ENCODE peak calls at places on chromosome 21, in nine cellular contexts. One of them, this sample, is unnamed.

GRCh38 chr21:41247561-41247968 is 69.0 kb upstream of the FAM3B start:
- DNase-seq in sigmoid colon: no peak
- DNase-seq in heart left ventricle: peak; percentile 49
- DNase-seq in tibial nerve: peak; percentile 58
- DNase-seq in IMR-90: peak; percentile 76
- DNase-seq in HCT116: no peak
- DNase-seq in adrenal gland: peak; percentile 18
- DNase-seq in A549: no peak
- DNase-seq in uterus: no peak
- DNase-seq in this sample: no peak

GRCh38 chr21:29725025-29725736 is 214.6 kb downstream of the GRIK1 start:
- DNase-seq in sigmoid colon: no peak
- DNase-seq in IMR-90: no peak
- DNase-seq in uterus: no peak
- DNase-seq in A549: no peak
- DNase-seq in heart left ventricle: no peak
- DNase-seq in HCT116: no peak
- DNase-seq in adrenal gland: no peak
- DNase-seq in tibial nerve: no peak
- DNase-seq in this sample: no peak

GRCh38 chr21:30256100-30256499 is 26.6 kb downstream of the KRTAP24-1 start:
- DNase-seq in sigmoid colon: no peak
- DNase-seq in heart left ventricle: no peak
- DNase-seq in adrenal gland: no peak
- DNase-seq in tibial nerve: no peak
- DNase-seq in HCT116: no peak
- DNase-seq in IMR-90: no peak
- DNase-seq in uterus: no peak
- DNase-seq in A549: no peak
- DNase-seq in this sample: no peak

GRCh38 chr21:29371464-29371863 is 72.7 kb downstream of the BACH1 start:
- DNase-seq in adrenal gland: no peak
- DNase-seq in heart left ventricle: no peak
- DNase-seq in tibial nerve: no peak
- DNase-seq in A549: no peak
- DNase-seq in HCT116: no peak
- DNase-seq in sigmoid colon: no peak
- DNase-seq in IMR-90: no peak
- DNase-seq in uterus: no peak
- DNase-seq in this sample: no peak

GRCh38 chr21:38306407-38306806 is 49.6 kb downstream of the KCNJ15 start:
- DNase-seq in adrenal gland: no peak
- DNase-seq in A549: peak; percentile 41
- DNase-seq in uterus: no peak
- DNase-seq in IMR-90: peak; percentile 96
- DNase-seq in tibial nerve: no peak
- DNase-seq in sigmoid colon: no peak
- DNase-seq in HCT116: no peak
- DNase-seq in heart left ventricle: no peak
- DNase-seq in this sample: no peak

GRCh38 chr21:34129039-34129891 is 55.9 kb downstream of the MRPS6 start:
- DNase-seq in tibial nerve: peak; percentile 38
- DNase-seq in heart left ventricle: peak; percentile 84
- DNase-seq in adrenal gland: peak; percentile 81
- DNase-seq in A549: no peak
- DNase-seq in HCT116: no peak
- DNase-seq in uterus: peak; percentile 74
- DNase-seq in IMR-90: peak; percentile 92
- DNase-seq in sigmoid colon: peak; percentile 85
- DNase-seq in this sample: peak; percentile 58

GRCh38 chr21:33815153-33815707 is 100.4 kb downstream of the ATP5PO start:
- DNase-seq in tibial nerve: peak; percentile 38
- DNase-seq in uterus: no peak
- DNase-seq in adrenal gland: no peak
- DNase-seq in IMR-90: no peak
- DNase-seq in sigmoid colon: no peak
- DNase-seq in HCT116: no peak
- DNase-seq in A549: no peak
- DNase-seq in heart left ventricle: no peak
- DNase-seq in this sample: no peak

GRCh38 chr21:19244502-19245187 is 841.1 kb upstream of the TMPRSS15 start:
- DNase-seq in heart left ventricle: no peak
- DNase-seq in HCT116: no peak
- DNase-seq in IMR-90: no peak
- DNase-seq in sigmoid colon: no peak
- DNase-seq in uterus: no peak
- DNase-seq in A549: no peak
- DNase-seq in adrenal gland: no peak
- DNase-seq in tibial nerve: no peak
- DNase-seq in this sample: no peak

GRCh38 chr21:41079159-41079558 is 88.8 kb upstream of the BACE2 start:
- DNase-seq in heart left ventricle: no peak
- DNase-seq in HCT116: no peak
- DNase-seq in IMR-90: no peak
- DNase-seq in tibial nerve: no peak
- DNase-seq in sigmoid colon: no peak
- DNase-seq in adrenal gland: no peak
- DNase-seq in uterus: no peak
- DNase-seq in A549: no peak
- DNase-seq in this sample: no peak

GRCh38 chr21:33036430-33037162 is 10.9 kb downstream of the OLIG2 start:
- DNase-seq in HCT116: no peak
- DNase-seq in uterus: no peak
- DNase-seq in sigmoid colon: peak; percentile 68
- DNase-seq in heart left ventricle: no peak
- DNase-seq in tibial nerve: no peak
- DNase-seq in IMR-90: peak; percentile 71
- DNase-seq in A549: no peak
- DNase-seq in adrenal gland: no peak
- DNase-seq in this sample: no peak

GRCh38 chr21:33026878-33027400 is 1.2 kb downstream of the OLIG2 start:
- DNase-seq in A549: peak; percentile 21
- DNase-seq in uterus: no peak
- DNase-seq in HCT116: no peak
- DNase-seq in heart left ventricle: no peak
- DNase-seq in sigmoid colon: peak; percentile 56
- DNase-seq in adrenal gland: no peak
- DNase-seq in tibial nerve: no peak
- DNase-seq in IMR-90: peak; percentile 12
- DNase-seq in this sample: no peak

GRCh38 chr21:26925636-26926035 is 41.3 kb downstream of the ADAMTS5 start:
- DNase-seq in A549: no peak
- DNase-seq in tibial nerve: no peak
- DNase-seq in IMR-90: no peak
- DNase-seq in adrenal gland: no peak
- DNase-seq in uterus: no peak
- DNase-seq in heart left ventricle: no peak
- DNase-seq in HCT116: no peak
- DNase-seq in sigmoid colon: no peak
- DNase-seq in this sample: no peak

GRCh38 chr21:29359718-29360117 is 61.0 kb downstream of the BACH1 start:
- DNase-seq in sigmoid colon: no peak
- DNase-seq in HCT116: no peak
- DNase-seq in uterus: no peak
- DNase-seq in adrenal gland: no peak
- DNase-seq in tibial nerve: no peak
- DNase-seq in heart left ventricle: no peak
- DNase-seq in A549: no peak
- DNase-seq in IMR-90: peak; percentile 48
- DNase-seq in this sample: no peak

GRCh38 chr21:33266784-33267135 is 593 bp downstream of the IL10RB start:
- DNase-seq in heart left ventricle: no peak
- DNase-seq in HCT116: no peak
- DNase-seq in adrenal gland: no peak
- DNase-seq in A549: no peak
- DNase-seq in IMR-90: no peak
- DNase-seq in sigmoid colon: no peak
- DNase-seq in uterus: no peak
- DNase-seq in tibial nerve: no peak
- DNase-seq in this sample: peak; percentile 64

GRCh38 chr21:37225440-37225839 is 41.7 kb downstream of the VPS26C start:
- DNase-seq in A549: no peak
- DNase-seq in adrenal gland: no peak
- DNase-seq in uterus: no peak
- DNase-seq in IMR-90: no peak
- DNase-seq in heart left ventricle: no peak
- DNase-seq in sigmoid colon: no peak
- DNase-seq in HCT116: no peak
- DNase-seq in tibial nerve: no peak
- DNase-seq in this sample: no peak

GRCh38 chr21:37226356-37226920 is 40.7 kb downstream of the VPS26C start:
- DNase-seq in adrenal gland: no peak
- DNase-seq in uterus: no peak
- DNase-seq in A549: no peak
- DNase-seq in sigmoid colon: no peak
- DNase-seq in IMR-90: no peak
- DNase-seq in heart left ventricle: no peak
- DNase-seq in tibial nerve: no peak
- DNase-seq in HCT116: no peak
- DNase-seq in this sample: no peak

GRCh38 chr21:37227071-37228002 is 39.8 kb downstream of the VPS26C start:
- DNase-seq in tibial nerve: no peak
- DNase-seq in A549: no peak
- DNase-seq in uterus: no peak
- DNase-seq in heart left ventricle: no peak
- DNase-seq in sigmoid colon: no peak
- DNase-seq in IMR-90: no peak
- DNase-seq in HCT116: no peak
- DNase-seq in adrenal gland: no peak
- DNase-seq in this sample: peak; percentile 27

GRCh38 chr21:37223804-37224345 is 43.3 kb downstream of the VPS26C start:
- DNase-seq in sigmoid colon: no peak
- DNase-seq in tibial nerve: no peak
- DNase-seq in IMR-90: no peak
- DNase-seq in A549: no peak
- DNase-seq in HCT116: no peak
- DNase-seq in heart left ventricle: no peak
- DNase-seq in adrenal gland: no peak
- DNase-seq in uterus: no peak
- DNase-seq in this sample: no peak

DNA sequence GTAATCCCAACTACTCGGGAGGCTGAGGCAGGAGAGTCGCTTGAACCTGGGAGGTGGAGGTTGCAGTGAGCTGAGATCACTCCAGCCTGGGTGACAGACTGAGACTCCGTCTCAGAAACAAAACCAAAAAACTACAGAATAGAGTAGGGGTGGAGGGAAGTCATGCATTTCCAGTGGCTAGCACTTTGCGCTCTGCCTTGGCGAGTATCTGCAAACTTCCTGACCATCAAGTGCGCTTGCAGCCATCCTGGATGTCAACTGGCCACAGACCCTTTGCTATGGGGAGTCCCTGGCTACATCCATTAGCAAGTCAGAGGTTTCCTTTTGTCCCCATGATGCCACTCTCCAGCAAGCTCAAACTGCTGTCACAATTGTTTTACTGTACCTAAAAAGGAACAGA is 42.3 kb downstream of the VPS26C start:
- DNase-seq in adrenal gland: no peak
- DNase-seq in IMR-90: no peak
- DNase-seq in sigmoid colon: no peak
- DNase-seq in A549: no peak
- DNase-seq in uterus: no peak
- DNase-seq in heart left ventricle: no peak
- DNase-seq in tibial nerve: no peak
- DNase-seq in HCT116: no peak
- DNase-seq in this sample: no peak
- H3K4me3 ChIP-seq in adrenal gland: no peak overlapping the region
- H3K4me3 ChIP-seq in IMR-90: no peak overlapping the region
- H3K4me3 ChIP-seq in sigmoid colon: no peak overlapping the region
- H3K4me3 ChIP-seq in A549: no peak overlapping the region
- H3K4me3 ChIP-seq in uterus: no peak overlapping the region
- H3K4me3 ChIP-seq in heart left ventricle: no peak overlapping the region
- H3K4me3 ChIP-seq in tibial nerve: no peak overlapping the region
- H3K4me3 ChIP-seq in HCT116: no peak overlapping the region
- H3K4me3 ChIP-seq in this sample: no peak overlapping the region

GRCh38 chr21:43942201-43942600 is 69.9 kb upstream of the TRAPPC10 start:
- DNase-seq in uterus: no peak
- DNase-seq in A549: no peak
- DNase-seq in tibial nerve: no peak
- DNase-seq in IMR-90: no peak
- DNase-seq in sigmoid colon: no peak
- DNase-seq in adrenal gland: no peak
- DNase-seq in heart left ventricle: no peak
- DNase-seq in HCT116: no peak
- DNase-seq in this sample: no peak
- TF ChIP-seq POLR2A in uterus: no peak
- TF ChIP-seq POLR2A in A549: no peak
- TF ChIP-seq POLR2A in tibial nerve: no peak
- TF ChIP-seq POLR2A in IMR-90: no peak
- TF ChIP-seq POLR2A in sigmoid colon: no peak
- TF ChIP-seq POLR2A in adrenal gland: no peak
- TF ChIP-seq POLR2A in heart left ventricle: no peak
- TF ChIP-seq POLR2A in HCT116: no peak
- TF ChIP-seq POLR2A in this sample: no peak

GRCh38 chr21:40049959-40050290 is 182.7 kb downstream of the PCP4 start:
- DNase-seq in IMR-90: no peak
- DNase-seq in tibial nerve: no peak
- DNase-seq in A549: no peak
- DNase-seq in HCT116: no peak
- DNase-seq in sigmoid colon: no peak
- DNase-seq in uterus: no peak
- DNase-seq in heart left ventricle: no peak
- DNase-seq in adrenal gland: no peak
- DNase-seq in this sample: no peak
- TF ChIP-seq CTCF in IMR-90: no peak
- TF ChIP-seq CTCF in tibial nerve: no peak
- TF ChIP-seq CTCF in A549: no peak
- TF ChIP-seq CTCF in HCT116: no peak
- TF ChIP-seq CTCF in sigmoid colon: no peak
- TF ChIP-seq CTCF in uterus: no peak
- TF ChIP-seq CTCF in heart left ventricle: no peak
- TF ChIP-seq CTCF in adrenal gland: no peak
- TF ChIP-seq CTCF in this sample: no peak

GRCh38 chr21:42302292-42302650 is 12.9 kb downstream of the TFF3 start:
- DNase-seq in adrenal gland: no peak
- DNase-seq in heart left ventricle: no peak
- DNase-seq in tibial nerve: no peak
- DNase-seq in sigmoid colon: peak; percentile 59
- DNase-seq in uterus: no peak
- DNase-seq in HCT116: no peak
- DNase-seq in A549: no peak
- DNase-seq in IMR-90: no peak
- DNase-seq in this sample: peak; percentile 40

GRCh38 chr21:42301371-42302291 is 13.6 kb downstream of the TFF3 start:
- DNase-seq in adrenal gland: no peak
- DNase-seq in heart left ventricle: no peak
- DNase-seq in uterus: peak; percentile 33
- DNase-seq in sigmoid colon: peak; percentile 65
- DNase-seq in A549: no peak
- DNase-seq in HCT116: no peak
- DNase-seq in IMR-90: no peak
- DNase-seq in tibial nerve: no peak
- DNase-seq in this sample: no peak

GRCh38 chr21:42299324-42300044 is 15.7 kb downstream of the TFF3 start:
- DNase-seq in tibial nerve: no peak
- DNase-seq in A549: no peak
- DNase-seq in HCT116: no peak
- DNase-seq in heart left ventricle: peak; percentile 67
- DNase-seq in sigmoid colon: no peak
- DNase-seq in uterus: no peak
- DNase-seq in adrenal gland: no peak
- DNase-seq in IMR-90: no peak
- DNase-seq in this sample: no peak

GRCh38 chr21:42300045-42300583 is 15.1 kb downstream of the TFF3 start:
- DNase-seq in sigmoid colon: no peak
- DNase-seq in tibial nerve: no peak
- DNase-seq in uterus: no peak
- DNase-seq in IMR-90: no peak
- DNase-seq in HCT116: no peak
- DNase-seq in A549: no peak
- DNase-seq in adrenal gland: no peak
- DNase-seq in heart left ventricle: no peak
- DNase-seq in this sample: no peak

GRCh38 chr21:42300956-42301355 is 14.3 kb downstream of the TFF3 start:
- DNase-seq in heart left ventricle: no peak
- DNase-seq in adrenal gland: no peak
- DNase-seq in tibial nerve: no peak
- DNase-seq in HCT116: no peak
- DNase-seq in IMR-90: no peak
- DNase-seq in A549: no peak
- DNase-seq in uterus: no peak
- DNase-seq in sigmoid colon: no peak
- DNase-seq in this sample: peak; percentile 43
- H3K4me3 ChIP-seq in heart left ventricle: no peak overlapping the region
- H3K4me3 ChIP-seq in adrenal gland: no peak overlapping the region
- H3K4me3 ChIP-seq in tibial nerve: no peak overlapping the region
- H3K4me3 ChIP-seq in HCT116: no peak overlapping the region
- H3K4me3 ChIP-seq in IMR-90: no peak overlapping the region
- H3K4me3 ChIP-seq in A549: no peak overlapping the region
- H3K4me3 ChIP-seq in uterus: no peak overlapping the region
- H3K4me3 ChIP-seq in sigmoid colon: no peak overlapping the region
- H3K4me3 ChIP-seq in this sample: no peak overlapping the region